ENCODE peak calls at places on chromosomes 7 and 10, in ten cellular contexts. O is NT2/D1; W is dermis microvascular lymphatic vessel endothelial cell; Q is cardiac muscle cell; B is activated T-cell treated with anti-CD3 and anti-CD28 coated beads for 1 hour; S is head of caudate nucleus; K is GM12891; N is NCI-H510A treated with DMSO at 0.1 percent for 48 hours; G is stimulated activated CD4-positive, alpha-beta T cell treated with anti-CD3 and anti-CD28 coated beads, Interleukin-12 subunit alpha, Interleukin-12 subunit beta, amount 100 ng/mL, for 48 hours; D is tibial artery. E is an unnamed sample.

GRCh38 chr7:110766874-110767273 is 324.1 kb upstream of the LRRN3 start:
- DNase-seq in O (no peak), W (no peak), Q (no peak), B (no peak), S (no peak), K (no peak), N (no peak), G (no peak), D (no peak), E (no peak)

GRCh38 chr7:6422926-6423632 is 24.7 kb downstream of the DAGLB start:
- DNase-seq in O (no peak), W (no peak), Q (no peak), B (no peak), S (no peak), K (no peak), N (no peak), G (no peak), D (peak; percentile 39), E (no peak)

GRCh38 chr10:73827346-73828089 is 16.1 kb upstream of the NDST2 start:
- DNase-seq in O (no peak), W (no peak), Q (no peak), B (no peak), S (no peak), K (no peak), N (no peak), G (no peak), D (no peak), E (no peak)

GRCh38 chr7:36613214-36613613 is 111.1 kb downstream of the AOAH start:
- DNase-seq in O (no peak), W (no peak), Q (no peak), B (no peak), S (no peak), K (no peak), N (no peak), G (no peak), D (no peak), E (no peak)

GRCh38 chr7:5005066-5005465 is 40.6 kb upstream of the RBAK start:
- DNase-seq in O (no peak), W (no peak), Q (peak; percentile 30), B (no peak), S (no peak), K (no peak), N (no peak), G (no peak), D (no peak), E (no peak)

GRCh38 chr7:30906520-30907240 is 5.0 kb upstream of the AQP1 start:
- DNase-seq in O (no peak), W (no peak), Q (peak; percentile 41), B (no peak), S (no peak), K (no peak), N (no peak), G (no peak), D (no peak), E (peak; percentile 9)

GRCh38 chr7:45190406-45191165 is 33.0 kb downstream of the RAMP3 start:
- DNase-seq in O (peak; percentile 13), W (no peak), Q (no peak), B (no peak), S (no peak), K (no peak), N (no peak), G (no peak), D (no peak), E (no peak)

GRCh38 chr7:142896151-142896550 is 10.6 kb upstream of the TRPV6 start:
- DNase-seq in O (no peak), W (no peak), Q (no peak), B (no peak), S (no peak), K (no peak), N (no peak), G (no peak), D (no peak), E (no peak)

GRCh38 chr10:55329796-55330195 is 528.8 kb upstream of the PCDH15 start:
- DNase-seq in O (no peak), W (no peak), Q (no peak), B (no peak), S (no peak), K (no peak), N (no peak), G (no peak), D (no peak), E (no peak)

GRCh38 chr7:142024547-142024946 is 28.9 kb downstream of the MGAM start:
- DNase-seq in O (no peak), W (no peak), Q (no peak), B (no peak), S (no peak), K (no peak), N (no peak), G (no peak), D (no peak), E (no peak)

GRCh38 chr10:56605043-56605442 is 244.0 kb upstream of the ZWINT start:
- DNase-seq in O (no peak), W (no peak), Q (no peak), B (no peak), S (no peak), K (no peak), N (peak; percentile 37), G (no peak), D (no peak), E (no peak)

GRCh38 chr7:12715372-12716133 is 28.1 kb downstream of the ARL4A start:
- DNase-seq in O (peak; percentile 97), W (peak; percentile 99), Q (peak; percentile 98), B (no peak), S (peak; percentile 33), K (no peak), N (peak; percentile 84), G (peak; percentile 0), D (peak; percentile 79), E (peak; percentile 71)

GRCh38 chr10:93815304-93816091 is 57.8 kb downstream of the LGI1 start:
- DNase-seq in O (peak; percentile 33), W (no peak), Q (no peak), B (no peak), S (peak; percentile 23), K (no peak), N (no peak), G (no peak), D (no peak), E (no peak)

GRCh38 chr7:41149576-41149975 is 553.3 kb downstream of the INHBA start:
- DNase-seq in O (no peak), W (no peak), Q (no peak), B (no peak), S (no peak), K (no peak), N (no peak), G (no peak), D (no peak), E (no peak)

GRCh38 chr7:32935558-32935957 is 21.7 kb upstream of the FKBP9 start:
- DNase-seq in O (no peak), W (no peak), Q (no peak), B (no peak), S (no peak), K (no peak), N (no peak), G (no peak), D (no peak), E (no peak)

GRCh38 chr10:16986406-16987128 is 143.0 kb downstream of the CUBN start:
- DNase-seq in O (no peak), W (peak; percentile 84), Q (peak; percentile 57), B (no peak), S (no peak), K (no peak), N (no peak), G (no peak), D (no peak), E (no peak)

GRCh38 chr10:92204238-92204637 is 86.6 kb downstream of the CPEB3 start:
- DNase-seq in O (no peak), W (no peak), Q (no peak), B (no peak), S (no peak), K (no peak), N (peak; percentile 77), G (no peak), D (no peak), E (no peak)

GRCh38 chr10:110842305-110842952 is 29.3 kb upstream of the PDCD4 start:
- DNase-seq in O (no peak), W (no peak), Q (no peak), B (no peak), S (no peak), K (no peak), N (no peak), G (no peak), D (no peak), E (no peak)

GRCh38 chr7:102424129-102424551 is 9.2 kb upstream of the ORAI2 start:
- DNase-seq in O (no peak), W (no peak), Q (no peak), B (no peak), S (no peak), K (no peak), N (no peak), G (no peak), D (no peak), E (no peak)

GRCh38 chr10:35335133-35335532 is 1.2 kb upstream of the CCNY start:
- DNase-seq in O (no peak), W (no peak), Q (no peak), B (no peak), S (no peak), K (no peak), N (no peak), G (no peak), D (no peak), E (no peak)